ENCODE peak calls at places on chromosomes 13 and 19, in six cellular contexts. One of them, this sample, is unnamed.

GRCh38 chr19:18479964-18480723 is 41.7 kb downstream of the ELL start:
- DNase-seq in epithelial cell of proximal tubule: no peak
- DNase-seq in stimulated activated CD8-positive, alpha-beta memory T cell treated with anti-CD3 and anti-CD28 coated beads, Interleukin-7, amount 100 ng/mL, for 1 hour: no peak
- DNase-seq in activated naive CD8-positive, alpha-beta T cell treated with anti-CD3 and anti-CD28 coated beads for 36 hours: no peak
- DNase-seq in naive thymus-derived CD4-positive, alpha-beta T cell: no peak
- DNase-seq in effector memory CD4-positive, alpha-beta T cell: no peak
- DNase-seq in this sample: no peak

GRCh38 chr19:54586397-54586796 is 7.0 kb upstream of the LILRA1 start:
- DNase-seq in epithelial cell of proximal tubule: no peak
- DNase-seq in stimulated activated CD8-positive, alpha-beta memory T cell treated with anti-CD3 and anti-CD28 coated beads, Interleukin-7, amount 100 ng/mL, for 1 hour: no peak
- DNase-seq in activated naive CD8-positive, alpha-beta T cell treated with anti-CD3 and anti-CD28 coated beads for 36 hours: no peak
- DNase-seq in naive thymus-derived CD4-positive, alpha-beta T cell: no peak
- DNase-seq in effector memory CD4-positive, alpha-beta T cell: no peak
- DNase-seq in this sample: no peak

GRCh38 chr19:43425567-43426392 is 11.1 kb downstream of the TEX101 start:
- DNase-seq in epithelial cell of proximal tubule: peak
- DNase-seq in stimulated activated CD8-positive, alpha-beta memory T cell treated with anti-CD3 and anti-CD28 coated beads, Interleukin-7, amount 100 ng/mL, for 1 hour: no peak
- DNase-seq in activated naive CD8-positive, alpha-beta T cell treated with anti-CD3 and anti-CD28 coated beads for 36 hours: no peak
- DNase-seq in naive thymus-derived CD4-positive, alpha-beta T cell: no peak
- DNase-seq in effector memory CD4-positive, alpha-beta T cell: no peak
- DNase-seq in this sample: no peak

GRCh38 chr19:40266912-40267600 is 18.1 kb downstream of the AKT2 start:
- DNase-seq in epithelial cell of proximal tubule: no peak
- DNase-seq in stimulated activated CD8-positive, alpha-beta memory T cell treated with anti-CD3 and anti-CD28 coated beads, Interleukin-7, amount 100 ng/mL, for 1 hour: no peak
- DNase-seq in activated naive CD8-positive, alpha-beta T cell treated with anti-CD3 and anti-CD28 coated beads for 36 hours: no peak
- DNase-seq in naive thymus-derived CD4-positive, alpha-beta T cell: no peak
- DNase-seq in effector memory CD4-positive, alpha-beta T cell: no peak
- DNase-seq in this sample: no peak

GRCh38 chr13:93776936-93777335 is 550.3 kb downstream of the GPC6 start:
- DNase-seq in epithelial cell of proximal tubule: no peak
- DNase-seq in stimulated activated CD8-positive, alpha-beta memory T cell treated with anti-CD3 and anti-CD28 coated beads, Interleukin-7, amount 100 ng/mL, for 1 hour: no peak
- DNase-seq in activated naive CD8-positive, alpha-beta T cell treated with anti-CD3 and anti-CD28 coated beads for 36 hours: no peak
- DNase-seq in naive thymus-derived CD4-positive, alpha-beta T cell: no peak
- DNase-seq in effector memory CD4-positive, alpha-beta T cell: no peak
- DNase-seq in this sample: no peak

GRCh38 chr13:59424661-59425060 is 739.1 kb downstream of the DIAPH3 start:
- DNase-seq in epithelial cell of proximal tubule: no peak
- DNase-seq in stimulated activated CD8-positive, alpha-beta memory T cell treated with anti-CD3 and anti-CD28 coated beads, Interleukin-7, amount 100 ng/mL, for 1 hour: no peak
- DNase-seq in activated naive CD8-positive, alpha-beta T cell treated with anti-CD3 and anti-CD28 coated beads for 36 hours: no peak
- DNase-seq in naive thymus-derived CD4-positive, alpha-beta T cell: no peak
- DNase-seq in effector memory CD4-positive, alpha-beta T cell: no peak
- DNase-seq in this sample: no peak

GRCh38 chr13:91632071-91632470 is 233.7 kb downstream of the GPC5 start:
- DNase-seq in epithelial cell of proximal tubule: no peak
- DNase-seq in stimulated activated CD8-positive, alpha-beta memory T cell treated with anti-CD3 and anti-CD28 coated beads, Interleukin-7, amount 100 ng/mL, for 1 hour: no peak
- DNase-seq in activated naive CD8-positive, alpha-beta T cell treated with anti-CD3 and anti-CD28 coated beads for 36 hours: no peak
- DNase-seq in naive thymus-derived CD4-positive, alpha-beta T cell: no peak
- DNase-seq in effector memory CD4-positive, alpha-beta T cell: no peak
- DNase-seq in this sample: no peak

GRCh38 chr19:54470991-54471782 is 1.9 kb downstream of the CDC42EP5 start:
- DNase-seq in epithelial cell of proximal tubule: no peak
- DNase-seq in stimulated activated CD8-positive, alpha-beta memory T cell treated with anti-CD3 and anti-CD28 coated beads, Interleukin-7, amount 100 ng/mL, for 1 hour: no peak
- DNase-seq in activated naive CD8-positive, alpha-beta T cell treated with anti-CD3 and anti-CD28 coated beads for 36 hours: no peak
- DNase-seq in naive thymus-derived CD4-positive, alpha-beta T cell: no peak
- DNase-seq in effector memory CD4-positive, alpha-beta T cell: no peak
- DNase-seq in this sample: no peak

GRCh38 chr13:77509221-77509620 is 26.3 kb upstream of the SCEL start:
- DNase-seq in epithelial cell of proximal tubule: peak
- DNase-seq in stimulated activated CD8-positive, alpha-beta memory T cell treated with anti-CD3 and anti-CD28 coated beads, Interleukin-7, amount 100 ng/mL, for 1 hour: no peak
- DNase-seq in activated naive CD8-positive, alpha-beta T cell treated with anti-CD3 and anti-CD28 coated beads for 36 hours: no peak
- DNase-seq in naive thymus-derived CD4-positive, alpha-beta T cell: no peak
- DNase-seq in effector memory CD4-positive, alpha-beta T cell: no peak
- DNase-seq in this sample: no peak

GRCh38 chr19:21655540-21656126 is 111.7 kb downstream of the ZNF100 start:
- DNase-seq in epithelial cell of proximal tubule: no peak
- DNase-seq in stimulated activated CD8-positive, alpha-beta memory T cell treated with anti-CD3 and anti-CD28 coated beads, Interleukin-7, amount 100 ng/mL, for 1 hour: no peak
- DNase-seq in activated naive CD8-positive, alpha-beta T cell treated with anti-CD3 and anti-CD28 coated beads for 36 hours: no peak
- DNase-seq in naive thymus-derived CD4-positive, alpha-beta T cell: no peak
- DNase-seq in effector memory CD4-positive, alpha-beta T cell: no peak
- DNase-seq in this sample: no peak

GRCh38 chr19:53101518-53101917 is 1.7 kb downstream of the ZNF160 start:
- DNase-seq in epithelial cell of proximal tubule: no peak
- DNase-seq in stimulated activated CD8-positive, alpha-beta memory T cell treated with anti-CD3 and anti-CD28 coated beads, Interleukin-7, amount 100 ng/mL, for 1 hour: no peak
- DNase-seq in activated naive CD8-positive, alpha-beta T cell treated with anti-CD3 and anti-CD28 coated beads for 36 hours: peak
- DNase-seq in naive thymus-derived CD4-positive, alpha-beta T cell: no peak
- DNase-seq in effector memory CD4-positive, alpha-beta T cell: no peak
- DNase-seq in this sample: no peak

GRCh38 chr19:34851277-34851804 is 75.4 kb upstream of the ZNF30 start:
- DNase-seq in epithelial cell of proximal tubule: no peak
- DNase-seq in stimulated activated CD8-positive, alpha-beta memory T cell treated with anti-CD3 and anti-CD28 coated beads, Interleukin-7, amount 100 ng/mL, for 1 hour: no peak
- DNase-seq in activated naive CD8-positive, alpha-beta T cell treated with anti-CD3 and anti-CD28 coated beads for 36 hours: no peak
- DNase-seq in naive thymus-derived CD4-positive, alpha-beta T cell: no peak
- DNase-seq in effector memory CD4-positive, alpha-beta T cell: no peak
- DNase-seq in this sample: no peak

GRCh38 chr13:30113531-30113930 is 193.8 kb downstream of the KATNAL1 start:
- DNase-seq in epithelial cell of proximal tubule: no peak
- DNase-seq in stimulated activated CD8-positive, alpha-beta memory T cell treated with anti-CD3 and anti-CD28 coated beads, Interleukin-7, amount 100 ng/mL, for 1 hour: no peak
- DNase-seq in activated naive CD8-positive, alpha-beta T cell treated with anti-CD3 and anti-CD28 coated beads for 36 hours: no peak
- DNase-seq in naive thymus-derived CD4-positive, alpha-beta T cell: no peak
- DNase-seq in effector memory CD4-positive, alpha-beta T cell: no peak
- DNase-seq in this sample: no peak

GRCh38 chr19:4361152-4362037 is 18.0 kb downstream of the MPND start:
- DNase-seq in epithelial cell of proximal tubule: no peak
- DNase-seq in stimulated activated CD8-positive, alpha-beta memory T cell treated with anti-CD3 and anti-CD28 coated beads, Interleukin-7, amount 100 ng/mL, for 1 hour: no peak
- DNase-seq in activated naive CD8-positive, alpha-beta T cell treated with anti-CD3 and anti-CD28 coated beads for 36 hours: no peak
- DNase-seq in naive thymus-derived CD4-positive, alpha-beta T cell: no peak
- DNase-seq in effector memory CD4-positive, alpha-beta T cell: no peak
- DNase-seq in this sample: no peak

GRCh38 chr19:3664879-3665642 is 35.2 kb downstream of the PIP5K1C start:
- DNase-seq in epithelial cell of proximal tubule: no peak
- DNase-seq in stimulated activated CD8-positive, alpha-beta memory T cell treated with anti-CD3 and anti-CD28 coated beads, Interleukin-7, amount 100 ng/mL, for 1 hour: no peak
- DNase-seq in activated naive CD8-positive, alpha-beta T cell treated with anti-CD3 and anti-CD28 coated beads for 36 hours: no peak
- DNase-seq in naive thymus-derived CD4-positive, alpha-beta T cell: no peak
- DNase-seq in effector memory CD4-positive, alpha-beta T cell: no peak
- DNase-seq in this sample: no peak

This sample was measured in CD4-positive, CD25-positive, alpha-beta regulatory T cell.